ENCODE peak calls at places on chromosomes 3 and 15, in ten cellular contexts. Z is NCI-H1105 treated with DMSO at 0.1 percent for 48 hours; I is left cardiac atrium; M is NCI-H774; B is CD4-positive, alpha-beta T cell; Y is skeletal muscle cell; E is activated naive CD8-positive, alpha-beta T cell treated with anti-CD3 and anti-CD28 coated beads, Interleukin-2, amount 10 ng/mL, durations not matched to agents 7 days and 5 days; R is HCEC 1CT; G is GM23248; T is H54. D is an unnamed sample.

GRCh38 chr3:46887980-46888494 is 10.5 kb downstream of the PTH1R start:
- DNase-seq in Z (no peak), M (no peak), T (no peak), Y (no peak), B (no peak), I (no peak), G (no peak), R (no peak), E (no peak), D (no peak)

GRCh38 chr3:70927239-70927638 is 614.8 kb upstream of the MDFIC2 start:
- DNase-seq in I (no peak), Y (no peak), G (no peak), T (no peak), E (no peak), B (no peak), R (no peak), Z (no peak), M (no peak), D (no peak)

GRCh38 chr3:52032702-52033408 is 23.5 kb downstream of the DUSP7 start:
- DNase-seq in M (no peak), Y (no peak), R (no peak), G (no peak), Z (no peak), B (no peak), E (no peak), I (no peak), T (no peak), D (no peak)

GRCh38 chr3:68876112-68876713 is 56.1 kb downstream of the TAFA4 start:
- DNase-seq in I (no peak), Y (peak; percentile 36), E (no peak), R (peak; percentile 55), B (no peak), G (peak; percentile 74), Z (peak; percentile 57), T (no peak), M (peak; percentile 3), D (peak; percentile 68)

GRCh38 chr3:197201840-197202452 is 96.5 kb downstream of the DLG1 start:
- DNase-seq in I (no peak), Y (no peak), B (no peak), T (no peak), Z (no peak), R (no peak), G (no peak), E (no peak), M (no peak), D (no peak)

GRCh38 chr15:100686725-100687488 is 84.5 kb downstream of the ASB7 start:
- DNase-seq in G (peak; percentile 88), E (no peak), M (no peak), R (peak; percentile 89), I (no peak), Z (no peak), B (no peak), Y (no peak), T (peak; percentile 22), D (peak; percentile 95)

GRCh38 chr15:52427804-52428203 is 100.9 kb downstream of the MYO5A start:
- DNase-seq in Y (peak; percentile 64), T (peak; percentile 23), M (no peak), G (peak; percentile 68), B (no peak), I (peak; percentile 44), E (no peak), Z (no peak), R (peak; percentile 86), D (peak; percentile 73)

GRCh38 chr3:10194328-10195071 is 29.8 kb downstream of the IRAK2 start:
- DNase-seq in Z (no peak), T (no peak), Y (no peak), M (no peak), B (peak; percentile 38), I (peak; percentile 47), E (peak; percentile 60), G (peak; percentile 41), R (no peak), D (no peak)

GRCh38 chr3:195056506-195056905 is 214.5 kb downstream of the XXYLT1 start:
- DNase-seq in T (no peak), R (no peak), G (no peak), E (no peak), I (no peak), Z (no peak), M (no peak), B (no peak), Y (no peak), D (no peak)

GRCh38 chr3:156862338-156862737 is 36.2 kb downstream of the LEKR1 start:
- DNase-seq in M (no peak), T (no peak), G (no peak), E (no peak), R (no peak), Z (no peak), Y (no peak), I (no peak), B (no peak), D (peak; percentile 40)

GRCh38 chr15:57972801-57973311 is 92.7 kb downstream of the ALDH1A2 start:
- DNase-seq in Y (no peak), B (no peak), R (no peak), G (no peak), T (no peak), M (no peak), Z (no peak), I (no peak), E (no peak), D (no peak)

GRCh38 chr3:39757312-39757711 is 52.1 kb upstream of the MYRIP start:
- DNase-seq in T (no peak), Y (no peak), G (no peak), Z (no peak), M (no peak), B (no peak), E (no peak), R (no peak), I (no peak), D (peak; percentile 17)

GRCh38 chr3:149969110-149969944 is 1.4 kb downstream of the PFN2 start:
- DNase-seq in G (peak; percentile 93), T (peak; percentile 40), B (no peak), Z (peak; percentile 91), R (peak; percentile 86), E (no peak), I (peak; percentile 45), Y (peak; percentile 66), M (peak; percentile 52), D (peak; percentile 95)

GRCh38 chr15:90002428-90002844 is 1.3 kb downstream of the ZNF710 start:
- DNase-seq in Y (no peak), T (no peak), I (peak; percentile 50), Z (peak; percentile 10), E (peak; percentile 66), M (peak; percentile 17), B (no peak), G (peak; percentile 70), R (peak; percentile 35), D (peak; percentile 65)

GRCh38 chr15:100771745-100772144 is 107.9 kb upstream of the ALDH1A3 start:
- DNase-seq in Y (no peak), M (no peak), E (no peak), Z (no peak), B (no peak), T (no peak), R (no peak), I (no peak), G (peak; percentile 27), D (no peak)

GRCh38 chr3:10263549-10264363 is 15.5 kb downstream of the TATDN2 start:
- DNase-seq in R (peak; percentile 23), B (peak; percentile 51), T (peak; percentile 41), M (no peak), G (peak; percentile 81), Y (no peak), Z (no peak), E (peak; percentile 62), I (peak; percentile 42), D (peak; percentile 61)

GRCh38 chr15:26572606-26573350 is 200.1 kb downstream of the GABRB3 start:
- DNase-seq in R (no peak), E (no peak), Z (no peak), B (no peak), Y (no peak), I (no peak), T (no peak), G (no peak), M (no peak), D (no peak)

GRCh38 chr3:156547637-156548036 is 7.3 kb downstream of the SSR3 start:
- DNase-seq in T (no peak), B (no peak), G (no peak), Z (no peak), I (no peak), M (no peak), R (no peak), Y (no peak), E (no peak), D (no peak)

GRCh38 chr3:153599685-153600084 is 437.7 kb downstream of the RAP2B start:
- DNase-seq in B (no peak), Y (peak; percentile 87), M (no peak), G (peak; percentile 94), I (peak; percentile 27), E (no peak), T (peak; percentile 44), R (no peak), Z (no peak), D (peak; percentile 84)

GRCh38 chr15:57772223-57772957 is 65.9 kb downstream of the POLR2M start:
- DNase-seq in Z (no peak), I (no peak), T (no peak), Y (no peak), R (peak; percentile 49), M (no peak), B (no peak), G (peak; percentile 74), E (no peak), D (peak; percentile 84)

GRCh38 chr3:119990888-119991287 is 103.4 kb downstream of the GSK3B start:
- DNase-seq in G (peak; percentile 54), I (no peak), Z (no peak), R (peak; percentile 22), B (no peak), M (no peak), Y (no peak), E (no peak), T (no peak), D (peak; percentile 47)

GRCh38 chr3:128276577-128277183 is 123.4 kb downstream of the EEFSEC start:
- DNase-seq in M (no peak), R (no peak), T (no peak), G (no peak), Z (no peak), B (no peak), Y (no peak), E (no peak), I (no peak), D (no peak)

GRCh38 chr3:108830991-108831390 is 8.4 kb downstream of the TRAT1 start:
- DNase-seq in I (no peak), R (no peak), Y (no peak), M (no peak), Z (no peak), G (no peak), T (no peak), B (no peak), E (no peak), D (no peak)

GRCh38 chr3:52277071-52277964 is 1.1 kb downstream of the WDR82 start:
- DNase-seq in M (no peak), Z (peak; percentile 11), E (peak; percentile 78), I (peak; percentile 88), T (peak; percentile 64), Y (peak; percentile 38), R (peak; percentile 60), G (peak; percentile 77), B (peak; percentile 45), D (peak; percentile 80)

GRCh38 chr3:20107722-20108121 is 67.5 kb downstream of the KAT2B start:
- DNase-seq in B (no peak), T (no peak), Y (no peak), Z (no peak), E (no peak), M (no peak), I (no peak), G (no peak), R (no peak), D (no peak)

GRCh38 chr3:172549144-172549543 is 25.9 kb upstream of the TNFSF10 start:
- DNase-seq in I (no peak), Y (no peak), B (no peak), E (no peak), R (no peak), T (no peak), G (no peak), M (no peak), Z (no peak), D (no peak)

GRCh38 chr15:28017423-28017924 is 81.6 kb downstream of the OCA2 start:
- DNase-seq in T (no peak), M (no peak), B (no peak), I (no peak), G (no peak), E (no peak), Y (no peak), R (no peak), Z (no peak), D (no peak)

GRCh38 chr3:130093741-130094391 is 12.2 kb downstream of the ALG1L2 start:
- DNase-seq in T (no peak), E (peak; percentile 58), G (no peak), R (no peak), Z (no peak), Y (no peak), B (no peak), I (no peak), M (no peak), D (no peak)

D was measured in ELR.